ENCODE peak calls at places on chromosomes 4 and X, in four cellular contexts. C is K562, W is H1, Q is HepG2. V is an unnamed sample.

GRCh38 chrX:105314468-105314867 is 94.0 kb upstream of the TEX13A start:
- DNase-seq in Q (no peak), C (no peak), W (no peak), V (no peak)

GRCh38 chr4:169385356-169385755 is 114.6 kb upstream of the SH3RF1 start:
- DNase-seq in W (no peak), C (no peak), Q (no peak), V (no peak)

GRCh38 chrX:51779306-51779705 is 36.1 kb downstream of the GSPT2 start:
- DNase-seq in Q (no peak), W (no peak), C (no peak), V (no peak)

GRCh38 chr4:115374621-115375020 is 261.2 kb upstream of the NDST4 start:
- DNase-seq in Q (no peak), W (no peak), C (no peak), V (no peak)

GRCh38 chr4:187550256-187550950 is 445.2 kb upstream of the ZFP42 start:
- DNase-seq in C (no peak), Q (no peak), W (no peak), V (peak)

GRCh38 chrX:110003167-110004156 is 548 bp downstream of the TMEM164 start:
- DNase-seq in Q (no peak), C (peak), W (no peak), V (peak)

GRCh38 chr4:174437324-174437723 is 85.0 kb downstream of the HPGD start:
- DNase-seq in Q (no peak), C (no peak), W (no peak), V (peak)

GRCh38 chr4:80307183-80307735 is 28.3 kb upstream of the CFAP299 start:
- DNase-seq in C (no peak), Q (no peak), W (no peak), V (no peak)

GRCh38 chr4:163911891-163912290 is 417.4 kb downstream of the TMA16 start:
- DNase-seq in C (no peak), Q (no peak), W (no peak), V (no peak)

GRCh38 chr4:158688813-158689212 is 16.7 kb downstream of the ETFDH start:
- DNase-seq in C (no peak), Q (no peak), W (no peak), V (no peak)

GRCh38 chrX:101430457-101431078 is 22.5 kb downstream of the HNRNPH2 start:
- DNase-seq in C (no peak), Q (no peak), W (no peak), V (no peak)

GRCh38 chrX:149504226-149504914 is 736 bp downstream of the IDS start:
- DNase-seq in Q (no peak), C (peak), W (peak), V (peak)

GRCh38 chr4:41360911-41361830 is 104.4 kb downstream of the UCHL1 start:
- DNase-seq in C (no peak), W (peak), Q (no peak), V (peak)

GRCh38 chr4:7788687-7789425 is 150.8 kb downstream of the AFAP1 start:
- DNase-seq in Q (no peak), W (no peak), C (no peak), V (no peak)

GRCh38 chr4:88240297-88240714 is 44.1 kb downstream of the PPM1K start:
- DNase-seq in W (peak), C (no peak), Q (no peak), V (no peak)

GRCh38 chr4:25377572-25377882 is 464 bp downstream of the ANAPC4 start:
- DNase-seq in W (no peak), Q (no peak), C (no peak), V (no peak)

GRCh38 chrX:116499780-116500179 is 37.0 kb upstream of the CT83 start:
- DNase-seq in W (no peak), Q (no peak), C (no peak), V (no peak)

GRCh38 chrX:94635003-94635402 is 961.0 kb downstream of the FAM133A start:
- DNase-seq in Q (no peak), W (no peak), C (no peak), V (no peak)

GRCh38 chr4:177405508-177405907 is 36.7 kb downstream of the AGA start:
- DNase-seq in C (no peak), W (no peak), Q (no peak), V (no peak)

GRCh38 chrX:17859609-17860178 is 1.4 kb downstream of the RAI2 start:
- DNase-seq in Q (no peak), C (no peak), W (no peak), V (no peak)

GRCh38 chr4:128145727-128146126 is 84.6 kb downstream of the LARP1B start:
- DNase-seq in C (no peak), W (no peak), Q (no peak), V (no peak)

GRCh38 chrX:53319614-53320542 is 38.5 kb upstream of the IQSEC2 start:
- DNase-seq in W (no peak), Q (no peak), C (peak), V (no peak)

GRCh38 chr4:80694178-80694577 is 336.3 kb upstream of the BMP3 start:
- DNase-seq in C (no peak), Q (peak), W (no peak), V (no peak)

GRCh38 chr4:128427832-128428366 is 140.3 kb upstream of the PGRMC2 start:
- DNase-seq in C (peak), W (no peak), Q (peak), V (peak)

GRCh38 chr4:22356996-22357596 is 158.8 kb downstream of the ADGRA3 start:
- DNase-seq in W (no peak), C (no peak), Q (no peak), V (peak)

GRCh38 chr4:73718375-73719373 is 21.7 kb upstream of the CXCL8 start:
- DNase-seq in Q (no peak), C (no peak), W (no peak), V (no peak)

GRCh38 chr4:7733801-7734650 is 205.6 kb downstream of the AFAP1 start:
- DNase-seq in W (no peak), C (no peak), Q (no peak), V (no peak)

GRCh38 chr4:30720656-30721352 is 635 bp downstream of the PCDH7 start:
- DNase-seq in C (no peak), W (peak), Q (no peak), V (peak)

GRCh38 chr4:105243446-105243845 is 96.8 kb downstream of the TET2 start:
- DNase-seq in W (no peak), C (no peak), Q (no peak), V (no peak)

GRCh38 chr4:39785031-39785430 is 87.1 kb downstream of the UBE2K start:
- DNase-seq in C (peak), W (no peak), Q (no peak), V (no peak)

GRCh38 chrX:44954562-44954961 is 81.6 kb downstream of the KDM6A start:
- DNase-seq in W (no peak), Q (no peak), C (no peak), V (no peak)

GRCh38 chr4:8495803-8496202 is 55.2 kb downstream of the TRMT44 start:
- DNase-seq in C (peak), W (no peak), Q (no peak), V (no peak)

GRCh38 chr4:61580721-61581377 is 380.7 kb downstream of the ADGRL3 start:
- DNase-seq in Q (no peak), C (no peak), W (no peak), V (no peak)

GRCh38 chr4:39433878-39434492 is 24.7 kb downstream of the RPL9 start:
- DNase-seq in Q (no peak), W (no peak), C (no peak), V (no peak)

GRCh38 chrX:121579016-121579760 is 531.8 kb downstream of the GLUD2 start:
- DNase-seq in C (peak), W (no peak), Q (peak), V (no peak)

GRCh38 chrX:153884136-153885076 is 1.6 kb downstream of the L1CAM start:
- DNase-seq in Q (no peak), C (no peak), W (no peak), V (no peak)
- TF ChIP-seq JUN in Q (no peak), C (no peak), W (no peak), V (no peak)

GRCh38 chr4:3766791-3767561 is 791 bp downstream of the ADRA2C start:
- DNase-seq in Q (no peak), C (no peak), W (peak), V (no peak)

GRCh38 chr4:3766207-3766790 is at the start of gene ADRA2C:
- DNase-seq in Q (peak), W (peak), C (no peak), V (peak)

GRCh38 chr4:3769642-3770184 is 3.5 kb downstream of the ADRA2C start:
- DNase-seq in C (no peak), Q (no peak), W (no peak), V (no peak)

GRCh38 chr4:3768842-3769641 is 2.9 kb downstream of the ADRA2C start:
- DNase-seq in W (no peak), Q (peak), C (no peak), V (no peak)

GRCh38 chr4:3767569-3768288 is 1.5 kb downstream of the ADRA2C start:
- DNase-seq in Q (no peak), C (no peak), W (peak), V (no peak)
- TF ChIP-seq MAFK in Q (no peak), C (no peak), W (no peak), V (no peak)

GRCh38 chr4:182062936-182063335 is 180.3 kb upstream of the TENM3 start:
- DNase-seq in Q (no peak), W (no peak), C (no peak), V (no peak)
- TF ChIP-seq JUN in Q (no peak), W (no peak), C (no peak), V (no peak)

GRCh38 chrX:9708923-9709553 is 56.6 kb downstream of the GPR143 start:
- DNase-seq in Q (peak), C (peak), W (peak), V (peak)

GRCh38 chrX:9708086-9708485 is 57.6 kb downstream of the GPR143 start:
- DNase-seq in W (no peak), Q (no peak), C (no peak), V (no peak)

GRCh38 chrX:9704876-9705465 is 60.7 kb downstream of the GPR143 start:
- DNase-seq in W (no peak), Q (no peak), C (no peak), V (no peak)

GRCh38 chrX:9706426-9706825 is 59.2 kb downstream of the GPR143 start:
- DNase-seq in Q (no peak), W (no peak), C (no peak), V (no peak)

GRCh38 chrX:9707306-9708015 is 58.2 kb downstream of the GPR143 start:
- DNase-seq in C (no peak), Q (no peak), W (no peak), V (no peak)
- TF ChIP-seq MAFK in C (no peak), Q (no peak), W (no peak), V (no peak)

DNA sequence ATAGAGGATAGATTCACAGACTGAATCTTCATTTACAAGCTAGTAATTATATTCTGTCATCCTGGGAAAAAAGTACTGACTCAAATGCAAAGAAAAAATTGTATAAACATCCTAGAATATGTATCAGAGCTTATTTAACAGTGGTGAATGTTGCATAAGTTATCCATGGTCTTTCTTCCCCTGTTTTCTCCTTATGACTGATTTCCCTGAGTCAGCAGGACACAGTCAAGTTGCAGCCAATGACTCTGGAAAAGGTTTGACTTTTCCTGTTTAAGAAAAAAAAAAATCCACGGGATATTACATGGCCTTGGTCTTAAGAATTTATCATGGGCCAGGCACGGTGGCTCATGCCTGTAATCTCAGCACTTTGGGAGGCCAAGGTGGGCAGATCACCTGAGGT is 36.5 kb downstream of the INPP4B start:
- DNase-seq in Q (no peak), C (no peak), W (no peak), V (no peak)
- TF ChIP-seq JUN in Q (no peak), C (no peak), W (no peak), V (no peak)

GRCh38 chrX:119147486-119147885 is 19.9 kb upstream of the KIAA1210 start:
- DNase-seq in C (no peak), Q (peak), W (no peak), V (peak)

GRCh38 chrX:119150163-119151135 is 22.8 kb upstream of the KIAA1210 start:
- DNase-seq in Q (no peak), W (peak), C (no peak), V (no peak)

GRCh38 chrX:119145241-119145653 is 17.6 kb upstream of the KIAA1210 start:
- DNase-seq in W (peak), C (peak), Q (no peak), V (peak)
- TF ChIP-seq MAFK in W (no peak), C (no peak), Q (no peak), V (no peak)

GRCh38 chr4:6280365-6280996 is 10.8 kb downstream of the WFS1 start:
- DNase-seq in C (no peak), Q (no peak), W (no peak), V (no peak)
- TF ChIP-seq JUN in C (no peak), Q (no peak), W (no peak), V (no peak)

GRCh38 chr4:2394544-2394943 is 23.9 kb downstream of the ZFYVE28 start:
- DNase-seq in C (no peak), W (no peak), Q (no peak), V (no peak)
- TF ChIP-seq MAFK in C (no peak), W (no peak), Q (no peak), V (no peak)

V was measured in A549.